ENCODE peak calls at places on chromosomes 4 and X, in eight cellular contexts. E is GM12878; G is CD8-positive, alpha-beta T cell; Y is GM23248; O is heart right ventricle; H is lung; U is mesenchymal stem cell; I is mesendoderm. K is an unnamed sample.

GRCh38 chrX:99184153-99184552 is 1225.9 kb downstream of the PCDH19 start:
- DNase-seq in E (no peak), G (no peak), Y (no peak), O (no peak), H (no peak), U (no peak), I (no peak), K (no peak)

GRCh38 chr4:8917868-8918783 is 46.5 kb upstream of the HMX1 start:
- DNase-seq in E (no peak), G (peak; percentile 43), Y (peak; percentile 63), O (peak; percentile 58), H (peak; percentile 62), U (no peak), I (peak; percentile 71), K (peak; percentile 34)

GRCh38 chr4:3480528-3481112 is 17.5 kb downstream of the DOK7 start:
- DNase-seq in E (no peak), G (peak; percentile 58), Y (peak; percentile 80), O (peak; percentile 78), H (peak; percentile 75), U (peak; percentile 64), I (peak; percentile 93), K (peak; percentile 53)

GRCh38 chr4:61740950-61741638 is 541.0 kb downstream of the ADGRL3 start:
- DNase-seq in E (no peak), G (no peak), Y (no peak), O (no peak), H (no peak), U (peak; percentile 41), I (peak; percentile 52), K (no peak)

GRCh38 chr4:135365065-135365464 is 1163.5 kb upstream of the PABPC4L start:
- DNase-seq in E (no peak), G (no peak), Y (no peak), O (no peak), H (no peak), U (peak; percentile 1), I (no peak), K (no peak)

GRCh38 chrX:131792356-131792749 is 230.7 kb upstream of the STK26 start:
- DNase-seq in E (peak; percentile 98), G (no peak), Y (no peak), O (peak; percentile 20), H (peak; percentile 91), U (no peak), I (peak; percentile 2), K (no peak)

GRCh38 chr4:153804742-153805141 is 15.9 kb upstream of the SFRP2 start:
- DNase-seq in E (no peak), G (no peak), Y (no peak), O (no peak), H (no peak), U (peak; percentile 63), I (no peak), K (no peak)

GRCh38 chrX:103656623-103657022 is 27.8 kb downstream of the TCEAL1 start:
- DNase-seq in E (no peak), G (no peak), Y (peak; percentile 90), O (no peak), H (no peak), U (peak; percentile 71), I (no peak), K (no peak)

GRCh38 chr4:65651031-65651430 is 19.3 kb downstream of the EPHA5 start:
- DNase-seq in E (no peak), G (no peak), Y (no peak), O (no peak), H (no peak), U (no peak), I (peak; percentile 42), K (no peak)

GRCh38 chr4:42360158-42360557 is 37.1 kb upstream of the SHISA3 start:
- DNase-seq in E (no peak), G (no peak), Y (no peak), O (no peak), H (no peak), U (no peak), I (no peak), K (no peak)

GRCh38 chr4:121217385-121217784 is 53.3 kb upstream of the TNIP3 start:
- DNase-seq in E (no peak), G (no peak), Y (peak; percentile 76), O (no peak), H (no peak), U (peak; percentile 69), I (no peak), K (no peak)

GRCh38 chrX:37818031-37818430 is 29.3 kb downstream of the DYNLT3 start:
- DNase-seq in E (no peak), G (no peak), Y (no peak), O (no peak), H (no peak), U (no peak), I (no peak), K (no peak)

GRCh38 chr4:146096374-146096773 is 79.1 kb upstream of the LSM6 start:
- DNase-seq in E (no peak), G (no peak), Y (no peak), O (no peak), H (no peak), U (no peak), I (no peak), K (no peak)

GRCh38 chrX:76427560-76428242 is at the start of gene MAGEE1:
- DNase-seq in E (peak; percentile 19), G (peak; percentile 84), Y (peak; percentile 74), O (peak; percentile 81), H (peak; percentile 74), U (peak; percentile 29), I (peak; percentile 79), K (peak; percentile 73)

GRCh38 chrX:40247848-40248622 is 150.3 kb upstream of the BCOR start:
- DNase-seq in E (no peak), G (no peak), Y (no peak), O (no peak), H (no peak), U (no peak), I (no peak), K (no peak)

GRCh38 chr4:148982200-148982599 is 540.0 kb upstream of the NR3C2 start:
- DNase-seq in E (no peak), G (no peak), Y (no peak), O (no peak), H (no peak), U (no peak), I (no peak), K (no peak)

GRCh38 chrX:41684940-41685339 is 3.8 kb upstream of the GPR34 start:
- DNase-seq in E (no peak), G (no peak), Y (no peak), O (no peak), H (no peak), U (no peak), I (no peak), K (no peak)

GRCh38 chr4:149961876-149962597 is 116.2 kb upstream of the DCLK2 start:
- DNase-seq in E (no peak), G (no peak), Y (peak; percentile 59), O (no peak), H (no peak), U (peak; percentile 83), I (no peak), K (no peak)

GRCh38 chr4:122285285-122285684 is 93.5 kb upstream of the ADAD1 start:
- DNase-seq in E (no peak), G (no peak), Y (peak; percentile 40), O (no peak), H (no peak), U (peak; percentile 15), I (peak; percentile 30), K (no peak)

GRCh38 chr4:110667670-110668069 is 44.8 kb upstream of the PITX2 start:
- DNase-seq in E (no peak), G (no peak), Y (no peak), O (no peak), H (no peak), U (peak; percentile 24), I (no peak), K (no peak)

GRCh38 chrX:57453901-57454300 is 137.9 kb upstream of the ZXDB start:
- DNase-seq in E (peak; percentile 0), G (no peak), Y (peak; percentile 48), O (no peak), H (no peak), U (no peak), I (peak; percentile 65), K (peak; percentile 0)

GRCh38 chr4:118834960-118835895 is 698 bp downstream of the SEC24D start:
- DNase-seq in E (peak; percentile 62), G (peak; percentile 30), Y (peak; percentile 96), O (peak; percentile 33), H (peak; percentile 82), U (peak; percentile 97), I (peak; percentile 96), K (peak; percentile 17)

GRCh38 chrX:16946361-16946964 is at the start of gene REPS2:
- DNase-seq in E (no peak), G (peak; percentile 85), Y (peak; percentile 73), O (peak; percentile 83), H (peak; percentile 85), U (peak; percentile 56), I (peak; percentile 82), K (peak; percentile 69)
- H3K4me3 ChIP-seq in E (peak within 1 kb of the TSS; percentile 47), G (peak within 1 kb of the TSS; percentile 54), Y (peak within 1 kb of the TSS; percentile 66), O (peak within 1 kb of the TSS; percentile 63), H (peak within 1 kb of the TSS; percentile 55), U (peak within 1 kb of the TSS; percentile 76), I (no peak within 1 kb of the TSS), K (peak within 1 kb of the TSS; percentile 37)

DNA sequence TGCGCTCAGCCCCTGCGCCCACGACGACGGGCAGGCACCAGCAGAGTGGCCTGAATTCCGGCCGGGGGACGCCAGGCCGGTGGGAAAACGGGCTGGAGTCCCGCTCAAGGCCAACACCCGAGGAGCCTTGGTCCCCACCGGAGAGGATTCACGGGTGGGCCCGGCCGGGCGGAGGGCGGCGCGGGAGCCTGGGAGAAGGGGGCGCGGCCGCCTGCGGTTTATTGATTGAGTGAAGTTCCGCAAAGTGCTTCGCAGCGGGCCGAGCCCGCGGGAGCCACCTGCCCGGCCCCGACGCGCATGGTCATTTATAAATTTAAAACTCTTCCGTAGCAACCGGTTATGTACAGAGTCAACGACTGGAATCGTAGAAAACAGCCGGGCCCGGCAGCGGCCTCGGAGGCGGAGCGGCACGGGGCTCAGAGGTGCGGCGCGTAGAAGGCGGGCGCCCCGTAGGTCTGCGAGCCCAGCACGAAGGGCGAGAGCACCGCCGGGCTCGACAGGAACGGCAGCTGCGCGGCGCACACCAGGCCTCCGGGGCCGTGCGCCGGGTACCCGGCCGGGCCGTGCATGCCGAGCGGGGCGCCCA is 3.6 kb downstream of the NKX1-1 start:
- DNase-seq in E (no peak), G (no peak), Y (peak; percentile 42), O (no peak), H (no peak), U (no peak), I (no peak), K (no peak)
- H3K4me1 ChIP-seq in E (no peaks in the 10 kb centered on the region), G (peaks cover 6% of the 10 kb centered on the region), Y (no peaks in the 10 kb centered on the region), O (peaks cover 28% of the 10 kb centered on the region), H (peaks cover 22% of the 10 kb centered on the region), U (peaks cover 9% of the 10 kb centered on the region), I (no peaks in the 10 kb centered on the region), K (peaks cover 22% of the 10 kb centered on the region)

DNA sequence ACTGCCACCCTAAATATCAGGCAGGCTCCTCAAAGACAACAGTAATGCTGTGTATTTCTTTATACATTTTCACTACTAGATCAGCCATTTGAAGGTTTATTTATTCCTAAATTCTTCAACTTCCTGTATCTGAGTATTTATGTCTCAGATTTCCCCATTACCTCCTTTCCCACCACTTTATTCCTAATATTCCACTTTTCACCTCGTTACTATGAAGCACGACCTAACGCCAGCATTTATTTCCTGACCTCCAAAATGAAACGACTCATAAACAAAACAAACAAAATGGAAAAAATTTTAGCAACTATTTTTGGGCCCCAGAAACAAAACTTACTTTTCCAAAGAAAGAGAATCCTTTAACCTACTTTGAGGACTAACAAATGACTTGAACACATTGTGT is 69.6 kb downstream of the MAML3 start:
- DNase-seq in E (no peak), G (no peak), Y (no peak), O (no peak), H (no peak), U (no peak), I (no peak), K (no peak)
- H3K27ac ChIP-seq in E (no peak overlapping the region), G (no peak overlapping the region), Y (no peak overlapping the region), O (no peak overlapping the region), H (no peak overlapping the region), U (peak overlapping the region; percentile 80), I (no peak overlapping the region), K (no peak overlapping the region)

GRCh38 chrX:45847966-45848365 is 647.3 kb upstream of the DIPK2B start:
- DNase-seq in E (no peak), G (no peak), Y (peak; percentile 12), O (no peak), H (no peak), U (peak; percentile 13), I (no peak), K (no peak)
- H3K4me3 ChIP-seq in E (no peak overlapping the region), G (no peak overlapping the region), Y (no peak overlapping the region), O (no peak overlapping the region), H (no peak overlapping the region), U (no peak overlapping the region), I (no peak overlapping the region), K (no peak overlapping the region)